ENCODE peak calls at places on chromosomes 13 and 19, in five cellular contexts. M is fibroblast of lung; R is NK-92 treated with Interleukin-12 subunit alpha and Interleukin-12 subunit beta, amount 100 ng/mL, for 24 hours; X is psoas muscle; W is HFFc6. I is an unnamed sample.

GRCh38 chr13:50891206-50891605 is 18.4 kb upstream of the RNASEH2B start:
- DNase-seq in M (no peak), R (no peak), X (no peak), W (no peak), I (no peak)

GRCh38 chr13:77859450-77859849 is 59.2 kb downstream of the EDNRB start:
- DNase-seq in M (peak), R (no peak), X (peak), W (no peak), I (no peak)

GRCh38 chr13:75946746-75947397 is 310.7 kb downstream of the LMO7 start:
- DNase-seq in M (no peak), R (no peak), X (no peak), W (no peak), I (no peak)

GRCh38 chr19:48006762-48007161 is 12.3 kb downstream of the ELSPBP1 start:
- DNase-seq in M (no peak), R (no peak), X (no peak), W (no peak), I (no peak)

GRCh38 chr13:34577051-34577450 is 365.0 kb upstream of the NBEA start:
- DNase-seq in M (peak), R (no peak), X (no peak), W (peak), I (no peak)

GRCh38 chr19:4597975-4598671 is 38.6 kb upstream of the SEMA6B start:
- DNase-seq in M (no peak), R (no peak), X (no peak), W (no peak), I (no peak)

GRCh38 chr13:51453308-51453958 is 597 bp upstream of the INTS6 start:
- DNase-seq in M (no peak), R (peak), X (peak), W (no peak), I (peak)

GRCh38 chr13:79423801-79424642 is 18.0 kb upstream of the RBM26 start:
- DNase-seq in M (peak), R (no peak), X (no peak), W (peak), I (no peak)

GRCh38 chr19:58558066-58558622 is at the start of gene UBE2M:
- DNase-seq in M (peak), R (no peak), X (peak), W (peak), I (no peak)

GRCh38 chr19:42480335-42481095 is 37.8 kb upstream of the CXCL17 start:
- DNase-seq in M (peak), R (peak), X (no peak), W (peak), I (no peak)

GRCh38 chr19:38869160-38869835 is 8.8 kb downstream of the RINL start:
- DNase-seq in M (no peak), R (no peak), X (no peak), W (no peak), I (no peak)

GRCh38 chr13:38636756-38637155 is 50.1 kb upstream of the FREM2 start:
- DNase-seq in M (no peak), R (no peak), X (no peak), W (no peak), I (no peak)

GRCh38 chr13:113548171-113548641 is 36.3 kb upstream of the TFDP1 start:
- DNase-seq in M (peak), R (no peak), X (no peak), W (no peak), I (no peak)

GRCh38 chr13:24130134-24130792 is 30.3 kb upstream of the SPATA13 start:
- DNase-seq in M (peak), R (no peak), X (no peak), W (no peak), I (no peak)

GRCh38 chr13:99614465-99614885 is 113.2 kb downstream of the TM9SF2 start:
- DNase-seq in M (no peak), R (no peak), X (no peak), W (peak), I (no peak)

GRCh38 chr19:56121180-56122167 is at the start of gene ZNF787:
- DNase-seq in M (peak), R (peak), X (peak), W (peak), I (peak)

GRCh38 chr19:51148571-51148970 is 6.5 kb downstream of the SIGLEC7 start:
- DNase-seq in M (no peak), R (no peak), X (no peak), W (no peak), I (no peak)

GRCh38 chr13:51267581-51267980 is 45.4 kb downstream of the FAM124A start:
- DNase-seq in M (no peak), R (no peak), X (no peak), W (no peak), I (no peak)

GRCh38 chr19:12778020-12778904 is 2.9 kb upstream of the HOOK2 start:
- DNase-seq in M (peak), R (no peak), X (peak), W (peak), I (no peak)

GRCh38 chr19:1226522-1227312 is 11.1 kb downstream of the CBARP start:
- DNase-seq in M (no peak), R (no peak), X (no peak), W (no peak), I (no peak)

GRCh38 chr19:58439576-58440554 is at the start of gene ZNF132:
- DNase-seq in M (peak), R (peak), X (peak), W (peak), I (peak)

GRCh38 chr13:30112602-30113435 is 194.5 kb downstream of the KATNAL1 start:
- DNase-seq in M (peak), R (peak), X (peak), W (peak), I (peak)

GRCh38 chr19:31436121-31436776 is 87.0 kb upstream of the TSHZ3 start:
- DNase-seq in M (peak), R (no peak), X (no peak), W (peak), I (no peak)

GRCh38 chr13:35953537-35954206 is 177.5 kb downstream of the DCLK1 start:
- DNase-seq in M (peak), R (no peak), X (peak), W (peak), I (no peak)

GRCh38 chr19:5225486-5226345 is 114.9 kb downstream of the PTPRS start:
- DNase-seq in M (no peak), R (no peak), X (no peak), W (no peak), I (no peak)

GRCh38 chr19:32404939-32405430 is 585 bp upstream of the DPY19L3 start:
- DNase-seq in M (peak), R (no peak), X (peak), W (no peak), I (no peak)

GRCh38 chr13:46553521-46553885 is 533 bp downstream of the LRCH1 start:
- DNase-seq in M (no peak), R (no peak), X (no peak), W (no peak), I (no peak)

GRCh38 chr19:10339380-10339960 is at the start of gene ICAM3:
- DNase-seq in M (no peak), R (no peak), X (no peak), W (no peak), I (peak)

GRCh38 chr19:58261600-58261967 is 17.2 kb upstream of the ZNF8 start:
- DNase-seq in M (peak), R (no peak), X (no peak), W (no peak), I (no peak)

GRCh38 chr13:99086869-99087129 is 108.9 kb upstream of the DOCK9 start:
- DNase-seq in M (peak), R (peak), X (no peak), W (no peak), I (no peak)

GRCh38 chr19:38216785-38217746 is 7.0 kb downstream of the DPF1 start:
- DNase-seq in M (no peak), R (no peak), X (no peak), W (no peak), I (no peak)

GRCh38 chr13:80753951-80754350 is 413.0 kb upstream of the SPRY2 start:
- DNase-seq in M (no peak), R (no peak), X (no peak), W (no peak), I (no peak)

GRCh38 chr19:16895467-16896097 is 6.8 kb downstream of the F2RL3 start:
- DNase-seq in M (no peak), R (no peak), X (no peak), W (no peak), I (no peak)

GRCh38 chr13:99501952-99502310 is 659 bp downstream of the TM9SF2 start:
- DNase-seq in M (peak), R (no peak), X (peak), W (no peak), I (no peak)

GRCh38 chr13:27797228-27797624 is 4.9 kb downstream of the GSX1 start:
- DNase-seq in M (peak), R (no peak), X (no peak), W (peak), I (no peak)

GRCh38 chr19:10431943-10432735 is 11.8 kb downstream of the PDE4A start:
- DNase-seq in M (peak), R (no peak), X (peak), W (no peak), I (no peak)

GRCh38 chr19:49862411-49863253 is 4.7 kb downstream of the PNKP start:
- DNase-seq in M (no peak), R (no peak), X (no peak), W (no peak), I (no peak)

GRCh38 chr13:104532131-104532530 is 1465.9 kb upstream of the SLC10A2 start:
- DNase-seq in M (no peak), R (no peak), X (no peak), W (no peak), I (no peak)

GRCh38 chr13:74464656-74465055 is 330.5 kb upstream of the KLF12 start:
- DNase-seq in M (no peak), R (no peak), X (no peak), W (no peak), I (no peak)

I was measured in GM12864.